ENCODE peak calls at places on chromosomes 6 and 20, in eight cellular contexts. One of them, this sample, is unnamed.

GRCh38 chr6:42199106-42199981 is 4.6 kb upstream of the GUCA1B start:
- DNase-seq in GM04503: no peak
- DNase-seq in psoas muscle: no peak
- DNase-seq in esophagus squamous epithelium: no peak
- DNase-seq in uterus: peak
- DNase-seq in activated CD4-positive, alpha-beta T cell treated with anti-CD3 and anti-CD28 coated beads, Interleukin-2, amount 50 U/mL, for 24 hours: no peak
- DNase-seq in ELF-1: no peak
- DNase-seq in activated T-helper 1 cell treated with anti-CD3 and anti-CD28 coated beads, Interleukin-12 subunit alpha, Interleukin-12 subunit beta, Interleukin-2, Interleukin-4 antibody, amounts not matched to agents 30 ng/mL and 10 ng/mL and 1 ng/mL, durations not matched to agents 14 hours and 24 hours and 36 hours: no peak
- DNase-seq in this sample: peak

GRCh38 chr6:8705435-8706020 is 270.2 kb upstream of the SLC35B3 start:
- DNase-seq in ELF-1: no peak
- DNase-seq in esophagus squamous epithelium: no peak
- DNase-seq in uterus: no peak
- DNase-seq in psoas muscle: no peak
- DNase-seq in activated CD4-positive, alpha-beta T cell treated with anti-CD3 and anti-CD28 coated beads, Interleukin-2, amount 50 U/mL, for 24 hours: no peak
- DNase-seq in GM04503: no peak
- DNase-seq in activated T-helper 1 cell treated with anti-CD3 and anti-CD28 coated beads, Interleukin-12 subunit alpha, Interleukin-12 subunit beta, Interleukin-2, Interleukin-4 antibody, amounts not matched to agents 30 ng/mL and 10 ng/mL and 1 ng/mL, durations not matched to agents 14 hours and 24 hours and 36 hours: no peak
- DNase-seq in this sample: no peak

GRCh38 chr20:14775778-14776177 is 438.4 kb upstream of the FLRT3 start:
- DNase-seq in esophagus squamous epithelium: no peak
- DNase-seq in activated T-helper 1 cell treated with anti-CD3 and anti-CD28 coated beads, Interleukin-12 subunit alpha, Interleukin-12 subunit beta, Interleukin-2, Interleukin-4 antibody, amounts not matched to agents 30 ng/mL and 10 ng/mL and 1 ng/mL, durations not matched to agents 14 hours and 24 hours and 36 hours: no peak
- DNase-seq in GM04503: peak
- DNase-seq in activated CD4-positive, alpha-beta T cell treated with anti-CD3 and anti-CD28 coated beads, Interleukin-2, amount 50 U/mL, for 24 hours: no peak
- DNase-seq in psoas muscle: peak
- DNase-seq in ELF-1: peak
- DNase-seq in uterus: peak
- DNase-seq in this sample: peak

GRCh38 chr6:151805286-151805840 is 2.1 kb upstream of the ESR1 start:
- DNase-seq in GM04503: no peak
- DNase-seq in uterus: peak
- DNase-seq in activated CD4-positive, alpha-beta T cell treated with anti-CD3 and anti-CD28 coated beads, Interleukin-2, amount 50 U/mL, for 24 hours: no peak
- DNase-seq in esophagus squamous epithelium: no peak
- DNase-seq in ELF-1: no peak
- DNase-seq in psoas muscle: peak
- DNase-seq in activated T-helper 1 cell treated with anti-CD3 and anti-CD28 coated beads, Interleukin-12 subunit alpha, Interleukin-12 subunit beta, Interleukin-2, Interleukin-4 antibody, amounts not matched to agents 30 ng/mL and 10 ng/mL and 1 ng/mL, durations not matched to agents 14 hours and 24 hours and 36 hours: no peak
- DNase-seq in this sample: no peak

GRCh38 chr6:128062882-128063603 is 162.2 kb upstream of the THEMIS start:
- DNase-seq in uterus: no peak
- DNase-seq in esophagus squamous epithelium: no peak
- DNase-seq in activated CD4-positive, alpha-beta T cell treated with anti-CD3 and anti-CD28 coated beads, Interleukin-2, amount 50 U/mL, for 24 hours: no peak
- DNase-seq in activated T-helper 1 cell treated with anti-CD3 and anti-CD28 coated beads, Interleukin-12 subunit alpha, Interleukin-12 subunit beta, Interleukin-2, Interleukin-4 antibody, amounts not matched to agents 30 ng/mL and 10 ng/mL and 1 ng/mL, durations not matched to agents 14 hours and 24 hours and 36 hours: no peak
- DNase-seq in GM04503: no peak
- DNase-seq in ELF-1: no peak
- DNase-seq in psoas muscle: no peak
- DNase-seq in this sample: no peak

GRCh38 chr6:116405663-116406329 is 35.0 kb downstream of the DSE start:
- DNase-seq in GM04503: no peak
- DNase-seq in esophagus squamous epithelium: no peak
- DNase-seq in activated T-helper 1 cell treated with anti-CD3 and anti-CD28 coated beads, Interleukin-12 subunit alpha, Interleukin-12 subunit beta, Interleukin-2, Interleukin-4 antibody, amounts not matched to agents 30 ng/mL and 10 ng/mL and 1 ng/mL, durations not matched to agents 14 hours and 24 hours and 36 hours: no peak
- DNase-seq in activated CD4-positive, alpha-beta T cell treated with anti-CD3 and anti-CD28 coated beads, Interleukin-2, amount 50 U/mL, for 24 hours: no peak
- DNase-seq in uterus: no peak
- DNase-seq in psoas muscle: no peak
- DNase-seq in ELF-1: peak
- DNase-seq in this sample: no peak

GRCh38 chr20:7410150-7410549 is 530.1 kb downstream of the HAO1 start:
- DNase-seq in psoas muscle: no peak
- DNase-seq in activated T-helper 1 cell treated with anti-CD3 and anti-CD28 coated beads, Interleukin-12 subunit alpha, Interleukin-12 subunit beta, Interleukin-2, Interleukin-4 antibody, amounts not matched to agents 30 ng/mL and 10 ng/mL and 1 ng/mL, durations not matched to agents 14 hours and 24 hours and 36 hours: no peak
- DNase-seq in GM04503: no peak
- DNase-seq in activated CD4-positive, alpha-beta T cell treated with anti-CD3 and anti-CD28 coated beads, Interleukin-2, amount 50 U/mL, for 24 hours: no peak
- DNase-seq in esophagus squamous epithelium: no peak
- DNase-seq in ELF-1: no peak
- DNase-seq in uterus: no peak
- DNase-seq in this sample: no peak

GRCh38 chr6:7157752-7158616 is 50.2 kb downstream of the RREB1 start:
- DNase-seq in activated T-helper 1 cell treated with anti-CD3 and anti-CD28 coated beads, Interleukin-12 subunit alpha, Interleukin-12 subunit beta, Interleukin-2, Interleukin-4 antibody, amounts not matched to agents 30 ng/mL and 10 ng/mL and 1 ng/mL, durations not matched to agents 14 hours and 24 hours and 36 hours: no peak
- DNase-seq in activated CD4-positive, alpha-beta T cell treated with anti-CD3 and anti-CD28 coated beads, Interleukin-2, amount 50 U/mL, for 24 hours: no peak
- DNase-seq in GM04503: no peak
- DNase-seq in ELF-1: peak
- DNase-seq in uterus: no peak
- DNase-seq in psoas muscle: no peak
- DNase-seq in esophagus squamous epithelium: no peak
- DNase-seq in this sample: no peak

GRCh38 chr6:20564269-20564668 is 30.0 kb downstream of the CDKAL1 start:
- DNase-seq in activated CD4-positive, alpha-beta T cell treated with anti-CD3 and anti-CD28 coated beads, Interleukin-2, amount 50 U/mL, for 24 hours: no peak
- DNase-seq in psoas muscle: no peak
- DNase-seq in GM04503: no peak
- DNase-seq in ELF-1: no peak
- DNase-seq in activated T-helper 1 cell treated with anti-CD3 and anti-CD28 coated beads, Interleukin-12 subunit alpha, Interleukin-12 subunit beta, Interleukin-2, Interleukin-4 antibody, amounts not matched to agents 30 ng/mL and 10 ng/mL and 1 ng/mL, durations not matched to agents 14 hours and 24 hours and 36 hours: no peak
- DNase-seq in uterus: no peak
- DNase-seq in esophagus squamous epithelium: no peak
- DNase-seq in this sample: peak

GRCh38 chr20:63540417-63541186 is 3.4 kb upstream of the PTK6 start:
- DNase-seq in esophagus squamous epithelium: no peak
- DNase-seq in psoas muscle: no peak
- DNase-seq in activated T-helper 1 cell treated with anti-CD3 and anti-CD28 coated beads, Interleukin-12 subunit alpha, Interleukin-12 subunit beta, Interleukin-2, Interleukin-4 antibody, amounts not matched to agents 30 ng/mL and 10 ng/mL and 1 ng/mL, durations not matched to agents 14 hours and 24 hours and 36 hours: no peak
- DNase-seq in activated CD4-positive, alpha-beta T cell treated with anti-CD3 and anti-CD28 coated beads, Interleukin-2, amount 50 U/mL, for 24 hours: no peak
- DNase-seq in GM04503: peak
- DNase-seq in uterus: no peak
- DNase-seq in ELF-1: no peak
- DNase-seq in this sample: no peak

GRCh38 chr6:170365581-170365980 is 59.0 kb downstream of the FAM120B start:
- DNase-seq in GM04503: no peak
- DNase-seq in psoas muscle: no peak
- DNase-seq in activated T-helper 1 cell treated with anti-CD3 and anti-CD28 coated beads, Interleukin-12 subunit alpha, Interleukin-12 subunit beta, Interleukin-2, Interleukin-4 antibody, amounts not matched to agents 30 ng/mL and 10 ng/mL and 1 ng/mL, durations not matched to agents 14 hours and 24 hours and 36 hours: no peak
- DNase-seq in uterus: no peak
- DNase-seq in ELF-1: no peak
- DNase-seq in activated CD4-positive, alpha-beta T cell treated with anti-CD3 and anti-CD28 coated beads, Interleukin-2, amount 50 U/mL, for 24 hours: no peak
- DNase-seq in esophagus squamous epithelium: no peak
- DNase-seq in this sample: no peak

GRCh38 chr6:78962458-78962857 is 95.1 kb downstream of the IRAK1BP1 start:
- DNase-seq in GM04503: no peak
- DNase-seq in activated CD4-positive, alpha-beta T cell treated with anti-CD3 and anti-CD28 coated beads, Interleukin-2, amount 50 U/mL, for 24 hours: no peak
- DNase-seq in esophagus squamous epithelium: no peak
- DNase-seq in psoas muscle: no peak
- DNase-seq in uterus: no peak
- DNase-seq in activated T-helper 1 cell treated with anti-CD3 and anti-CD28 coated beads, Interleukin-12 subunit alpha, Interleukin-12 subunit beta, Interleukin-2, Interleukin-4 antibody, amounts not matched to agents 30 ng/mL and 10 ng/mL and 1 ng/mL, durations not matched to agents 14 hours and 24 hours and 36 hours: no peak
- DNase-seq in ELF-1: no peak
- DNase-seq in this sample: no peak

GRCh38 chr20:43559588-43559987 is 761 bp downstream of the SGK2 start:
- DNase-seq in psoas muscle: no peak
- DNase-seq in uterus: no peak
- DNase-seq in GM04503: no peak
- DNase-seq in activated T-helper 1 cell treated with anti-CD3 and anti-CD28 coated beads, Interleukin-12 subunit alpha, Interleukin-12 subunit beta, Interleukin-2, Interleukin-4 antibody, amounts not matched to agents 30 ng/mL and 10 ng/mL and 1 ng/mL, durations not matched to agents 14 hours and 24 hours and 36 hours: no peak
- DNase-seq in ELF-1: no peak
- DNase-seq in activated CD4-positive, alpha-beta T cell treated with anti-CD3 and anti-CD28 coated beads, Interleukin-2, amount 50 U/mL, for 24 hours: no peak
- DNase-seq in esophagus squamous epithelium: no peak
- DNase-seq in this sample: no peak

GRCh38 chr20:17666491-17666890 is 15.6 kb downstream of the RRBP1 start:
- DNase-seq in GM04503: no peak
- DNase-seq in uterus: no peak
- DNase-seq in activated T-helper 1 cell treated with anti-CD3 and anti-CD28 coated beads, Interleukin-12 subunit alpha, Interleukin-12 subunit beta, Interleukin-2, Interleukin-4 antibody, amounts not matched to agents 30 ng/mL and 10 ng/mL and 1 ng/mL, durations not matched to agents 14 hours and 24 hours and 36 hours: no peak
- DNase-seq in psoas muscle: no peak
- DNase-seq in activated CD4-positive, alpha-beta T cell treated with anti-CD3 and anti-CD28 coated beads, Interleukin-2, amount 50 U/mL, for 24 hours: no peak
- DNase-seq in ELF-1: no peak
- DNase-seq in esophagus squamous epithelium: no peak
- DNase-seq in this sample: no peak

GRCh38 chr6:106514281-106514885 is 114.9 kb downstream of the RTN4IP1 start:
- DNase-seq in activated T-helper 1 cell treated with anti-CD3 and anti-CD28 coated beads, Interleukin-12 subunit alpha, Interleukin-12 subunit beta, Interleukin-2, Interleukin-4 antibody, amounts not matched to agents 30 ng/mL and 10 ng/mL and 1 ng/mL, durations not matched to agents 14 hours and 24 hours and 36 hours: no peak
- DNase-seq in esophagus squamous epithelium: no peak
- DNase-seq in GM04503: no peak
- DNase-seq in uterus: no peak
- DNase-seq in ELF-1: no peak
- DNase-seq in activated CD4-positive, alpha-beta T cell treated with anti-CD3 and anti-CD28 coated beads, Interleukin-2, amount 50 U/mL, for 24 hours: no peak
- DNase-seq in psoas muscle: no peak
- DNase-seq in this sample: no peak

GRCh38 chr6:135796884-135797283 is 54.6 kb upstream of the PDE7B start:
- DNase-seq in psoas muscle: no peak
- DNase-seq in activated CD4-positive, alpha-beta T cell treated with anti-CD3 and anti-CD28 coated beads, Interleukin-2, amount 50 U/mL, for 24 hours: no peak
- DNase-seq in esophagus squamous epithelium: no peak
- DNase-seq in uterus: no peak
- DNase-seq in GM04503: no peak
- DNase-seq in ELF-1: no peak
- DNase-seq in activated T-helper 1 cell treated with anti-CD3 and anti-CD28 coated beads, Interleukin-12 subunit alpha, Interleukin-12 subunit beta, Interleukin-2, Interleukin-4 antibody, amounts not matched to agents 30 ng/mL and 10 ng/mL and 1 ng/mL, durations not matched to agents 14 hours and 24 hours and 36 hours: no peak
- DNase-seq in this sample: no peak

GRCh38 chr6:110320307-110320706 is 37.8 kb downstream of the METTL24 start:
- DNase-seq in activated CD4-positive, alpha-beta T cell treated with anti-CD3 and anti-CD28 coated beads, Interleukin-2, amount 50 U/mL, for 24 hours: no peak
- DNase-seq in activated T-helper 1 cell treated with anti-CD3 and anti-CD28 coated beads, Interleukin-12 subunit alpha, Interleukin-12 subunit beta, Interleukin-2, Interleukin-4 antibody, amounts not matched to agents 30 ng/mL and 10 ng/mL and 1 ng/mL, durations not matched to agents 14 hours and 24 hours and 36 hours: no peak
- DNase-seq in ELF-1: no peak
- DNase-seq in uterus: no peak
- DNase-seq in GM04503: no peak
- DNase-seq in esophagus squamous epithelium: no peak
- DNase-seq in psoas muscle: no peak
- DNase-seq in this sample: no peak

GRCh38 chr6:25556516-25556915 is 95.5 kb upstream of the SCGN start:
- DNase-seq in activated CD4-positive, alpha-beta T cell treated with anti-CD3 and anti-CD28 coated beads, Interleukin-2, amount 50 U/mL, for 24 hours: peak
- DNase-seq in GM04503: no peak
- DNase-seq in psoas muscle: peak
- DNase-seq in ELF-1: peak
- DNase-seq in esophagus squamous epithelium: no peak
- DNase-seq in uterus: peak
- DNase-seq in activated T-helper 1 cell treated with anti-CD3 and anti-CD28 coated beads, Interleukin-12 subunit alpha, Interleukin-12 subunit beta, Interleukin-2, Interleukin-4 antibody, amounts not matched to agents 30 ng/mL and 10 ng/mL and 1 ng/mL, durations not matched to agents 14 hours and 24 hours and 36 hours: peak
- DNase-seq in this sample: peak

GRCh38 chr6:66638518-66638917 is 931.5 kb upstream of the EYS start:
- DNase-seq in psoas muscle: no peak
- DNase-seq in uterus: no peak
- DNase-seq in esophagus squamous epithelium: no peak
- DNase-seq in activated T-helper 1 cell treated with anti-CD3 and anti-CD28 coated beads, Interleukin-12 subunit alpha, Interleukin-12 subunit beta, Interleukin-2, Interleukin-4 antibody, amounts not matched to agents 30 ng/mL and 10 ng/mL and 1 ng/mL, durations not matched to agents 14 hours and 24 hours and 36 hours: no peak
- DNase-seq in ELF-1: no peak
- DNase-seq in GM04503: no peak
- DNase-seq in activated CD4-positive, alpha-beta T cell treated with anti-CD3 and anti-CD28 coated beads, Interleukin-2, amount 50 U/mL, for 24 hours: no peak
- DNase-seq in this sample: no peak

GRCh38 chr6:28267695-28268059 is 734 bp downstream of the ZSCAN26 start:
- DNase-seq in ELF-1: no peak
- DNase-seq in activated CD4-positive, alpha-beta T cell treated with anti-CD3 and anti-CD28 coated beads, Interleukin-2, amount 50 U/mL, for 24 hours: no peak
- DNase-seq in psoas muscle: no peak
- DNase-seq in activated T-helper 1 cell treated with anti-CD3 and anti-CD28 coated beads, Interleukin-12 subunit alpha, Interleukin-12 subunit beta, Interleukin-2, Interleukin-4 antibody, amounts not matched to agents 30 ng/mL and 10 ng/mL and 1 ng/mL, durations not matched to agents 14 hours and 24 hours and 36 hours: no peak
- DNase-seq in GM04503: no peak
- DNase-seq in uterus: no peak
- DNase-seq in esophagus squamous epithelium: no peak
- DNase-seq in this sample: no peak

GRCh38 chr6:17584241-17584803 is 15.8 kb upstream of the FAM8A1 start:
- DNase-seq in activated T-helper 1 cell treated with anti-CD3 and anti-CD28 coated beads, Interleukin-12 subunit alpha, Interleukin-12 subunit beta, Interleukin-2, Interleukin-4 antibody, amounts not matched to agents 30 ng/mL and 10 ng/mL and 1 ng/mL, durations not matched to agents 14 hours and 24 hours and 36 hours: no peak
- DNase-seq in activated CD4-positive, alpha-beta T cell treated with anti-CD3 and anti-CD28 coated beads, Interleukin-2, amount 50 U/mL, for 24 hours: no peak
- DNase-seq in esophagus squamous epithelium: no peak
- DNase-seq in psoas muscle: no peak
- DNase-seq in ELF-1: peak
- DNase-seq in uterus: peak
- DNase-seq in GM04503: peak
- DNase-seq in this sample: peak

GRCh38 chr6:75409286-75409685 is 84.3 kb downstream of the FILIP1 start:
- DNase-seq in esophagus squamous epithelium: no peak
- DNase-seq in ELF-1: no peak
- DNase-seq in uterus: no peak
- DNase-seq in activated CD4-positive, alpha-beta T cell treated with anti-CD3 and anti-CD28 coated beads, Interleukin-2, amount 50 U/mL, for 24 hours: no peak
- DNase-seq in GM04503: no peak
- DNase-seq in activated T-helper 1 cell treated with anti-CD3 and anti-CD28 coated beads, Interleukin-12 subunit alpha, Interleukin-12 subunit beta, Interleukin-2, Interleukin-4 antibody, amounts not matched to agents 30 ng/mL and 10 ng/mL and 1 ng/mL, durations not matched to agents 14 hours and 24 hours and 36 hours: no peak
- DNase-seq in psoas muscle: no peak
- DNase-seq in this sample: no peak

GRCh38 chr6:29602564-29603361 is 17.8 kb downstream of the OR2H2 start:
- DNase-seq in GM04503: no peak
- DNase-seq in uterus: no peak
- DNase-seq in ELF-1: peak
- DNase-seq in psoas muscle: no peak
- DNase-seq in esophagus squamous epithelium: no peak
- DNase-seq in activated T-helper 1 cell treated with anti-CD3 and anti-CD28 coated beads, Interleukin-12 subunit alpha, Interleukin-12 subunit beta, Interleukin-2, Interleukin-4 antibody, amounts not matched to agents 30 ng/mL and 10 ng/mL and 1 ng/mL, durations not matched to agents 14 hours and 24 hours and 36 hours: no peak
- DNase-seq in activated CD4-positive, alpha-beta T cell treated with anti-CD3 and anti-CD28 coated beads, Interleukin-2, amount 50 U/mL, for 24 hours: no peak
- DNase-seq in this sample: peak

GRCh38 chr20:24033151-24033550 is 44.6 kb upstream of the GGTLC1 start:
- DNase-seq in GM04503: no peak
- DNase-seq in uterus: no peak
- DNase-seq in activated T-helper 1 cell treated with anti-CD3 and anti-CD28 coated beads, Interleukin-12 subunit alpha, Interleukin-12 subunit beta, Interleukin-2, Interleukin-4 antibody, amounts not matched to agents 30 ng/mL and 10 ng/mL and 1 ng/mL, durations not matched to agents 14 hours and 24 hours and 36 hours: no peak
- DNase-seq in psoas muscle: no peak
- DNase-seq in esophagus squamous epithelium: no peak
- DNase-seq in ELF-1: no peak
- DNase-seq in activated CD4-positive, alpha-beta T cell treated with anti-CD3 and anti-CD28 coated beads, Interleukin-2, amount 50 U/mL, for 24 hours: no peak
- DNase-seq in this sample: no peak

GRCh38 chr6:168007592-168008338 is 10.3 kb downstream of the KIF25 start:
- DNase-seq in activated CD4-positive, alpha-beta T cell treated with anti-CD3 and anti-CD28 coated beads, Interleukin-2, amount 50 U/mL, for 24 hours: no peak
- DNase-seq in psoas muscle: no peak
- DNase-seq in GM04503: peak
- DNase-seq in activated T-helper 1 cell treated with anti-CD3 and anti-CD28 coated beads, Interleukin-12 subunit alpha, Interleukin-12 subunit beta, Interleukin-2, Interleukin-4 antibody, amounts not matched to agents 30 ng/mL and 10 ng/mL and 1 ng/mL, durations not matched to agents 14 hours and 24 hours and 36 hours: no peak
- DNase-seq in ELF-1: peak
- DNase-seq in esophagus squamous epithelium: no peak
- DNase-seq in uterus: no peak
- DNase-seq in this sample: peak

GRCh38 chr6:36309212-36309611 is 27.5 kb downstream of the BNIP5 start:
- DNase-seq in uterus: no peak
- DNase-seq in psoas muscle: no peak
- DNase-seq in GM04503: no peak
- DNase-seq in esophagus squamous epithelium: no peak
- DNase-seq in activated CD4-positive, alpha-beta T cell treated with anti-CD3 and anti-CD28 coated beads, Interleukin-2, amount 50 U/mL, for 24 hours: no peak
- DNase-seq in activated T-helper 1 cell treated with anti-CD3 and anti-CD28 coated beads, Interleukin-12 subunit alpha, Interleukin-12 subunit beta, Interleukin-2, Interleukin-4 antibody, amounts not matched to agents 30 ng/mL and 10 ng/mL and 1 ng/mL, durations not matched to agents 14 hours and 24 hours and 36 hours: no peak
- DNase-seq in ELF-1: no peak
- DNase-seq in this sample: no peak

GRCh38 chr20:62342910-62343309 is 24.2 kb downstream of the LAMA5 start:
- DNase-seq in ELF-1: no peak
- DNase-seq in uterus: no peak
- DNase-seq in psoas muscle: no peak
- DNase-seq in GM04503: no peak
- DNase-seq in esophagus squamous epithelium: no peak
- DNase-seq in activated CD4-positive, alpha-beta T cell treated with anti-CD3 and anti-CD28 coated beads, Interleukin-2, amount 50 U/mL, for 24 hours: no peak
- DNase-seq in activated T-helper 1 cell treated with anti-CD3 and anti-CD28 coated beads, Interleukin-12 subunit alpha, Interleukin-12 subunit beta, Interleukin-2, Interleukin-4 antibody, amounts not matched to agents 30 ng/mL and 10 ng/mL and 1 ng/mL, durations not matched to agents 14 hours and 24 hours and 36 hours: no peak
- DNase-seq in this sample: no peak

GRCh38 chr6:26183581-26184408 is 96.6 kb downstream of the HFE start:
- DNase-seq in activated T-helper 1 cell treated with anti-CD3 and anti-CD28 coated beads, Interleukin-12 subunit alpha, Interleukin-12 subunit beta, Interleukin-2, Interleukin-4 antibody, amounts not matched to agents 30 ng/mL and 10 ng/mL and 1 ng/mL, durations not matched to agents 14 hours and 24 hours and 36 hours: peak
- DNase-seq in esophagus squamous epithelium: no peak
- DNase-seq in activated CD4-positive, alpha-beta T cell treated with anti-CD3 and anti-CD28 coated beads, Interleukin-2, amount 50 U/mL, for 24 hours: no peak
- DNase-seq in psoas muscle: peak
- DNase-seq in GM04503: no peak
- DNase-seq in uterus: peak
- DNase-seq in ELF-1: peak
- DNase-seq in this sample: peak

GRCh38 chr6:105324386-105325000 is 78.4 kb downstream of the PREP start:
- DNase-seq in ELF-1: no peak
- DNase-seq in uterus: no peak
- DNase-seq in psoas muscle: no peak
- DNase-seq in activated T-helper 1 cell treated with anti-CD3 and anti-CD28 coated beads, Interleukin-12 subunit alpha, Interleukin-12 subunit beta, Interleukin-2, Interleukin-4 antibody, amounts not matched to agents 30 ng/mL and 10 ng/mL and 1 ng/mL, durations not matched to agents 14 hours and 24 hours and 36 hours: no peak
- DNase-seq in activated CD4-positive, alpha-beta T cell treated with anti-CD3 and anti-CD28 coated beads, Interleukin-2, amount 50 U/mL, for 24 hours: no peak
- DNase-seq in esophagus squamous epithelium: no peak
- DNase-seq in GM04503: no peak
- DNase-seq in this sample: peak

GRCh38 chr6:168164462-168165061 is 85.5 kb upstream of the FRMD1 start:
- DNase-seq in activated T-helper 1 cell treated with anti-CD3 and anti-CD28 coated beads, Interleukin-12 subunit alpha, Interleukin-12 subunit beta, Interleukin-2, Interleukin-4 antibody, amounts not matched to agents 30 ng/mL and 10 ng/mL and 1 ng/mL, durations not matched to agents 14 hours and 24 hours and 36 hours: no peak
- DNase-seq in ELF-1: no peak
- DNase-seq in activated CD4-positive, alpha-beta T cell treated with anti-CD3 and anti-CD28 coated beads, Interleukin-2, amount 50 U/mL, for 24 hours: no peak
- DNase-seq in GM04503: no peak
- DNase-seq in esophagus squamous epithelium: no peak
- DNase-seq in psoas muscle: no peak
- DNase-seq in uterus: no peak
- DNase-seq in this sample: no peak

GRCh38 chr20:24610341-24611115 is 141.1 kb downstream of the SYNDIG1 start:
- DNase-seq in uterus: no peak
- DNase-seq in ELF-1: no peak
- DNase-seq in activated T-helper 1 cell treated with anti-CD3 and anti-CD28 coated beads, Interleukin-12 subunit alpha, Interleukin-12 subunit beta, Interleukin-2, Interleukin-4 antibody, amounts not matched to agents 30 ng/mL and 10 ng/mL and 1 ng/mL, durations not matched to agents 14 hours and 24 hours and 36 hours: no peak
- DNase-seq in esophagus squamous epithelium: no peak
- DNase-seq in psoas muscle: no peak
- DNase-seq in GM04503: no peak
- DNase-seq in activated CD4-positive, alpha-beta T cell treated with anti-CD3 and anti-CD28 coated beads, Interleukin-2, amount 50 U/mL, for 24 hours: no peak
- DNase-seq in this sample: peak

GRCh38 chr20:58722877-58723627 is 30.5 kb downstream of the NPEPL1 start:
- DNase-seq in uterus: no peak
- DNase-seq in psoas muscle: no peak
- DNase-seq in activated CD4-positive, alpha-beta T cell treated with anti-CD3 and anti-CD28 coated beads, Interleukin-2, amount 50 U/mL, for 24 hours: no peak
- DNase-seq in esophagus squamous epithelium: no peak
- DNase-seq in ELF-1: no peak
- DNase-seq in GM04503: no peak
- DNase-seq in activated T-helper 1 cell treated with anti-CD3 and anti-CD28 coated beads, Interleukin-12 subunit alpha, Interleukin-12 subunit beta, Interleukin-2, Interleukin-4 antibody, amounts not matched to agents 30 ng/mL and 10 ng/mL and 1 ng/mL, durations not matched to agents 14 hours and 24 hours and 36 hours: no peak
- DNase-seq in this sample: no peak

GRCh38 chr6:81834141-81834621 is 81.7 kb upstream of the TENT5A start:
- DNase-seq in activated T-helper 1 cell treated with anti-CD3 and anti-CD28 coated beads, Interleukin-12 subunit alpha, Interleukin-12 subunit beta, Interleukin-2, Interleukin-4 antibody, amounts not matched to agents 30 ng/mL and 10 ng/mL and 1 ng/mL, durations not matched to agents 14 hours and 24 hours and 36 hours: no peak
- DNase-seq in GM04503: peak
- DNase-seq in uterus: no peak
- DNase-seq in activated CD4-positive, alpha-beta T cell treated with anti-CD3 and anti-CD28 coated beads, Interleukin-2, amount 50 U/mL, for 24 hours: no peak
- DNase-seq in esophagus squamous epithelium: no peak
- DNase-seq in ELF-1: no peak
- DNase-seq in psoas muscle: no peak
- DNase-seq in this sample: peak

GRCh38 chr6:24004062-24004461 is 122.0 kb upstream of the NRSN1 start:
- DNase-seq in esophagus squamous epithelium: no peak
- DNase-seq in ELF-1: no peak
- DNase-seq in psoas muscle: no peak
- DNase-seq in GM04503: peak
- DNase-seq in uterus: no peak
- DNase-seq in activated T-helper 1 cell treated with anti-CD3 and anti-CD28 coated beads, Interleukin-12 subunit alpha, Interleukin-12 subunit beta, Interleukin-2, Interleukin-4 antibody, amounts not matched to agents 30 ng/mL and 10 ng/mL and 1 ng/mL, durations not matched to agents 14 hours and 24 hours and 36 hours: no peak
- DNase-seq in activated CD4-positive, alpha-beta T cell treated with anti-CD3 and anti-CD28 coated beads, Interleukin-2, amount 50 U/mL, for 24 hours: no peak
- DNase-seq in this sample: peak

This sample was measured in A172.